ENCODE peak calls at places on chromosomes 6 and 20, in seven cellular contexts. I is adrenal gland, E is stomach, B is HCT116, J is suprapubic skin, F is transverse colon, S is upper lobe of left lung. A is an unnamed sample. For H3K9me3, the result is how much of the 10 kb centered on the place peaks cover.

GRCh38 chr6:38522322-38522721 is 117.4 kb downstream of the BTBD9 start:
- DNase-seq in I (peak), E (no peak), B (no peak), J (no peak), F (no peak), S (no peak), A (no peak)

GRCh38 chr20:32439132-32439829 is 81.2 kb downstream of the ASXL1 start:
- DNase-seq in I (no peak), E (no peak), B (no peak), J (no peak), F (peak), S (peak), A (no peak)

GRCh38 chr20:4369798-4370124 is 351.9 kb upstream of the PRND start:
- DNase-seq in I (no peak), E (no peak), B (no peak), J (no peak), F (no peak), S (peak), A (no peak)

GRCh38 chr20:21615617-21616080 is 89.8 kb upstream of the PAX1 start:
- DNase-seq in I (peak), E (peak), B (peak), J (no peak), F (peak), S (peak), A (no peak)

GRCh38 chr6:33142501-33142900 is 49.8 kb downstream of the COL11A2 start:
- DNase-seq in I (no peak), E (no peak), B (no peak), J (no peak), F (no peak), S (no peak), A (no peak)

GRCh38 chr6:159988983-159989454 is 20.1 kb downstream of the IGF2R start:
- DNase-seq in I (no peak), E (no peak), B (no peak), J (no peak), F (no peak), S (peak), A (no peak)

GRCh38 chr6:53879608-53880007 is 84.8 kb downstream of the LRRC1 start:
- DNase-seq in I (no peak), E (no peak), B (no peak), J (no peak), F (no peak), S (no peak), A (no peak)

GRCh38 chr6:87700729-87701675 is 1.0 kb downstream of the AKIRIN2 start:
- DNase-seq in I (peak), E (no peak), B (no peak), J (no peak), F (peak), S (peak), A (peak)

GRCh38 chr6:99746261-99746895 is 139.7 kb downstream of the PRDM13 start:
- DNase-seq in I (peak), E (peak), B (peak), J (no peak), F (peak), S (peak), A (no peak)

GRCh38 chr20:50447102-50447804 is 62.9 kb upstream of the PTPN1 start:
- DNase-seq in I (no peak), E (no peak), B (no peak), J (no peak), F (no peak), S (no peak), A (no peak)

GRCh38 chr20:44342240-44342639 is 5.4 kb downstream of the R3HDML start:
- DNase-seq in I (peak), E (no peak), B (no peak), J (no peak), F (no peak), S (no peak), A (no peak)

GRCh38 chr6:106356382-106356781 is 4.1 kb upstream of the CRYBG1 start:
- DNase-seq in I (no peak), E (no peak), B (no peak), J (no peak), F (no peak), S (no peak), A (no peak)

GRCh38 chr6:12039540-12040459 is 27.7 kb downstream of the HIVEP1 start:
- DNase-seq in I (no peak), E (no peak), B (no peak), J (no peak), F (no peak), S (no peak), A (no peak)
- TF ChIP-seq CTCF in I (no peak), E (no peak), B (no peak), J (no peak), F (no peak), S (no peak), A (no peak)

GRCh38 chr6:152696543-152696942 is 1.2 kb upstream of the MYCT1 start:
- DNase-seq in I (no peak), E (no peak), B (no peak), J (no peak), F (no peak), S (no peak), A (no peak)
- TF ChIP-seq POLR2A in I (no peak), E (no peak), B (no peak), J (no peak), F (no peak), S (no peak), A (no peak)

DNA sequence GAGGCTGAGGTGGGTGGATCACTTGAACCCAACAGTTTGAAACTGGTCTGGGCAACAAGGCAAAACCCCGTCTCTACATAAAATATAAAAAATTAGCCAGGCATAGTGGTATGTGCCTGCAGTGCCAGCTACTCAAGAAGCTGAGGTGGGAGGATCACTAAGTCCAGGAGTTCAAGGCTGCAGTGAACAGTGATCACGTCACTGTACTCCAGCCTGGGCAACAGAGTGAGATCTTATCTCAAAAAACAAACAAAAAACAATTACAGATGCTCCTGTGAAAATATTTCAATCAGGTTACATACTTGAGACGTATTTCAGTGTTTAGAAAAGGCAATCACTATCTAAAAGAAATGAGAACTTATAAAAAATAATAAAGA is 33.8 kb downstream of the RANBP9 start:
- DNase-seq in I (peak), E (no peak), B (no peak), J (no peak), F (no peak), S (no peak), A (no peak)
- H3K9me3 ChIP-seq in I (under half), E (under half), B (under half), J (under half), F (under half), S (under half), A (under half)

GRCh38 chr6:5854900-5855299 is 151.8 kb downstream of the NRN1 start:
- DNase-seq in I (no peak), E (no peak), B (no peak), J (no peak), F (no peak), S (no peak), A (no peak)

GRCh38 chr6:5846889-5847288 is 159.8 kb downstream of the NRN1 start:
- DNase-seq in I (no peak), E (no peak), B (no peak), J (no peak), F (no peak), S (no peak), A (no peak)

GRCh38 chr6:5846335-5846734 is 160.4 kb downstream of the NRN1 start:
- DNase-seq in I (no peak), E (no peak), B (no peak), J (no peak), F (no peak), S (no peak), A (no peak)

GRCh38 chr6:5851261-5851757 is 155.4 kb downstream of the NRN1 start:
- DNase-seq in I (peak), E (peak), B (no peak), J (no peak), F (peak), S (peak), A (peak)

DNA sequence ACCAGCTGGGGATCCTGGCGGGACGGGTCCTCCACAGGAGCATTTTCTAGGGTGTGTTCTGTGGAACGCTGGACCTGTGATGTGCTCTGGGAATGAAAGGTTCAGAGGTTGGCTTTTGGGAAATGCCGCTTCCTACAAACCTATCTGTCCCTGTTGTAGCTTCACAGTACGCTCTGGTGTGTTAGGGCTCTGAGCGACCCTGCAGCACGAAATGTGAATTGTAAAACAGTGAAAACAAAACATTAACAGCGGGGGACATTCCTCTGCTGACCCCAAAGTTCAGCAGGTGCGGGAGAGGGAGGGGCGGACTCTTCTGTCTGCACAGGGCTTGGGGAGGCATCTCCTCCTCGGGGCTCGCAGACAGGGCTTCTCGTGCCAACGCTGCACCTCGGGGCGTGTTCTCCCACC is 155.9 kb downstream of the NRN1 start:
- DNase-seq in I (no peak), E (no peak), B (no peak), J (no peak), F (no peak), S (no peak), A (no peak)
- TF ChIP-seq CTCF in I (no peak), E (no peak), B (no peak), J (no peak), F (no peak), S (no peak), A (no peak)

DNA sequence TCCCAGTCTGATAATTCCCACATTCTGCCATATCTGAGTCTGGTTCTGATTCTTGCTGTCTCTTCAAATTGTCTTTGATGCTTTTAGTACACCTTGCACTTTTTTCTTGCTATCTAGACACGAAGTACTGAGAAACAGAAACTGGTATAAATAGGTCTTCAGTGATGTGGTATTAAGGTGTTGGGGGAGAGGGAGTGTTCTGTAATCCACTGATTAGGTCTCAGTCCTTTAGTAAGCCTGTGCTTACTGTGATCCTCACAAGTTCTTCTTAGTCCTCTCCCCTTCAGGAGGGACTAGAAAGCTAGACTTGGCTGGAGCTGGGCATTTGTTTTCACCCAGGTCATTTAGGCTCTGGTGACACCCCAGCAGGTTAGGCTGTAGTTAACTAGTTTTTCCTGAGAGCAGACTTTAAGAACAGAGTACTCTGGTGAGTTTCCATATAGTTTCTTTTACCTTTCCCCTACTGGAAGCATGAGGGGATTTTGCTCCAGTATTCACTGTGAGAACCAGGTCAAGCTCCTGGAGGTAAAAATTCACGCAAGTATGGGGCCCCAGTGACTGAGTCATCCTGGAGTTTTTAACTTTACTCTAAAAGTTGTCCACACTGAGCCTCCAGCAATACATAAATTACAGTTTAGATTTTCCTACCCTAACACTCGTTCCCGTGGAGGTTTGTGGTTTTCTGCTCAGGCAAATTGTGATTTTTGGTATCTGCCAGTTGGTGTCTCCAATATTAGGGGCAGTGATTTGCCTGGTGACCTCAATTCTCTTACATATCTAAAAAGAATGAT is 154.6 kb downstream of the CDKAL1 start:
- DNase-seq in I (no peak), E (no peak), B (no peak), J (no peak), F (no peak), S (no peak), A (no peak)
- TF ChIP-seq POLR2A in I (no peak), E (no peak), B (no peak), J (no peak), F (no peak), S (no peak), A (no peak)

GRCh38 chr6:9699890-9700289 is 715.0 kb downstream of the TFAP2A start:
- DNase-seq in I (no peak), E (no peak), B (no peak), J (no peak), F (no peak), S (no peak), A (no peak)
- H3K9me3 ChIP-seq in I (under half), E (under half), B (under half), J (under half), F (under half), S (under half), A (under half)

DNA sequence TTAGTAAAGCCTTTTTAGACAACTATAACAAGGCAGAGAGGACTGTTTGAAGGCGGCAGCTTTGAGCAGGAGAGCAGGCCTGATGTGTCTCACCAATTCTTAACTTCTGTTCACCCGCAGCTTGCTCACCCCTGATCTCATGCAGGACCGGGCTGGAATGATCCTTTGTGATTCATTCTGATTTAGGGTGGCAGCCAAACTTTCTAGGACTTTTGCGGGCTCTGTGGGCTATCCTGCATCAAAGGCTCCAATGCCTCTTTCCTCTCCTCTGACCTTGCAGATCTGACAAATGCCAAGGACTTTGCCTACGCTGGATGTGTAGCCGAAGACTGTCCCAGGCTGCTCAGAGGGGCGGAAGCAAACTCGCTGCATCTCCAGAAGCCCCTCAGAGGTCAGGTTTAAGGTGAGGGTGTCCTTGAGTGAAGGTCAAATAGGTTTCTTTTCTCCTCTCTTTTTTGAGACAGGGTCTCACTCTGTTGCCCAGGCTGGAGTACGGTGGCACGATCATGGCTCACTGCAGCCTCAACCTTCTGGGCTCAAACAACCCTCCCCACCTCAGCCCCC is 72.3 kb downstream of the VEGFA start:
- DNase-seq in I (peak), E (no peak), B (no peak), J (no peak), F (peak), S (no peak), A (no peak)
- TF ChIP-seq CTCF in I (no peak), E (no peak), B (no peak), J (no peak), F (no peak), S (no peak), A (no peak)

GRCh38 chr6:135913785-135914184 is 62.3 kb downstream of the PDE7B start:
- DNase-seq in I (no peak), E (no peak), B (no peak), J (no peak), F (no peak), S (no peak), A (no peak)
- TF ChIP-seq POLR2A in I (no peak), E (no peak), B (no peak), J (no peak), F (no peak), S (no peak), A (no peak)

DNA sequence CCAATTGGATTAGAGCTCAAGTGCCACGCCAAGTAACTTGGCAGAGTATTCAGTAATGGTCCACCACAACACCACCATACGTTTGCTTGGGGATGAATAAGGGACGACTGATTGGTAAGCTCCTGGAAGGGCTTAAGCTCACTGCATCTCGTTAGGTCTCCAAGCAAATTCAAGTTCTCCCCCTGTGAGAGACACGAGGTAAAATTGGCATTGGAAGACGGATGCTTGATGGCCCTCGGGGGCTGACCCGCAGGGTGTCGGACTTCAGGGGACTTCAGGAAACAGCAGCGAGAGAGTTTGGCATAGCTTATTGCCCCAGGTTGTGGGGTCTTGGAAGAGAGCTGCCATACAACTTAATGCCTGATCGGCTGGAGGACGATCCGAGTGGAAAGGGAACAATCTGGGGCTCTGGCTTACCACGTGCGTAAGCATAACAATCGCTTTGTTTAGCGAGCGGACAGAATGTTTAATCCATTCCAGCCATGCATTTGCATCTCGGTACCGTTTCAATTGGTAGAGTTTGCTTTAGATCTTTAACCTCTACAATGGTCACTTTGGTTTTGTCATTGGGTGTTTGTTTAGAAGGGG is 4.8 kb upstream of the ZNFX1 start:
- DNase-seq in I (no peak), E (no peak), B (no peak), J (no peak), F (no peak), S (no peak), A (no peak)
- H3K9me3 ChIP-seq in I (under half), E (half or more), B (under half), J (under half), F (under half), S (half or more), A (half or more)

DNA sequence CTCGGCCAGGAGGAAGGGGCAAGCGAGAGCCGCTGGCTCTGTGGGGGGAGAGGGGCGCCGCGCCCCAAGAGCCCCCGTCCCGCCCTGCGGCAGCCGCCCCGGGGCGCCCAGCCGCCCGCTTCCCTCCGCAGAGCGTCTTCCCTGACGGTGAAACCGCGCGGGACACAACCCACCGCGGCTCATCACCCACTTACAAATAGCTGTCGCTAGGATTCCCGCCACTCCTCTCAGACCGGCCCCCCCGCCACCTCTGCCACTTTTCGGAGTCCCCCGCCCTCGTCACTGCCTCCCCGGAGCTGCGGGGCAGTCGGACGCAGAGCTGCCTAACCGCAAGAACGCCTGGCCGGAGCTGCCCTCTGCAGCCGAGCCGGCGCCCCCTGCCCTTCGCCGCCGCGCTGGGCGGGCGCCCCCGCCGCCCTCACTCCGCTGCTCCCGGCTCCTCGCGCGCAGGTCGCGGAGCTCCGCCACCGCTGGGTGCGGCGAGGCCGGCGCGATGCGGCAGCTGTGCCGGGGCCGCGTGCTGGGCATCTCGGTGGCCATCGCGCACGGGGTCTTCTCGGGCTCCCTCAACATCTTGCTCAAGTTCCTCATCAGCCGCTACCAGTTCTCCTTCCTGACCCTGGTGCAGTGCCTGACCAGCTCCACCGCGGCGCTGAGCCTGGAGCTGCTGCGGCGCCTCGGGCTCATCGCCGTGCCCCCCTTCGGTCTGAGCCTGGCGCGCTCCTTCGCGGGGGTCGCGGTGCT is at the start of gene SLC35D3:
- DNase-seq in I (no peak), E (no peak), B (no peak), J (no peak), F (no peak), S (no peak), A (peak)
- TF ChIP-seq CTCF in I (no peak), E (no peak), B (no peak), J (no peak), F (no peak), S (no peak), A (no peak)

A was measured in heart left ventricle.